ENCODE peak calls at places on chromosomes 16 and 17, in seven cellular contexts. O is heart right ventricle, B is RWPE1, X is WTC11, W is ascending aorta, U is A673, L is AG09309. N is an unnamed sample.

GRCh38 chr17:41404024-41404651 is 6.7 kb upstream of the KRT31 start:
- DNase-seq in O (peak; percentile 13), B (peak; percentile 94), X (no peak), W (no peak), U (no peak), L (peak; percentile 91), N (peak; percentile 99)

GRCh38 chr17:30840775-30841174 is 9.0 kb downstream of the ATAD5 start:
- DNase-seq in O (no peak), B (no peak), X (no peak), W (no peak), U (no peak), L (no peak), N (no peak)

GRCh38 chr16:13793788-13794461 is 126.0 kb upstream of the ERCC4 start:
- DNase-seq in O (peak; percentile 21), B (no peak), X (no peak), W (no peak), U (no peak), L (no peak), N (no peak)

GRCh38 chr16:87068316-87068715 is 248.9 kb downstream of the C16orf95 start:
- DNase-seq in O (no peak), B (no peak), X (no peak), W (no peak), U (no peak), L (no peak), N (no peak)

GRCh38 chr17:7330099-7331015 is 1.2 kb upstream of the NEURL4 start:
- DNase-seq in O (peak; percentile 77), B (peak; percentile 94), X (peak; percentile 82), W (peak; percentile 55), U (peak; percentile 92), L (no peak), N (peak; percentile 81)

GRCh38 chr16:20300312-20301097 is 26.8 kb downstream of the GP2 start:
- DNase-seq in O (peak; percentile 17), B (peak; percentile 58), X (peak; percentile 64), W (no peak), U (peak; percentile 68), L (no peak), N (peak; percentile 68)

GRCh38 chr17:32525116-32525515 is 38.3 kb downstream of the CDK5R1 start:
- DNase-seq in O (no peak), B (no peak), X (no peak), W (no peak), U (no peak), L (peak; percentile 24), N (no peak)

GRCh38 chr17:10251212-10251948 is 53.0 kb upstream of the GAS7 start:
- DNase-seq in O (no peak), B (no peak), X (no peak), W (no peak), U (no peak), L (no peak), N (no peak)

GRCh38 chr17:7419833-7420610 is at the start of gene SPEM1:
- DNase-seq in O (no peak), B (no peak), X (no peak), W (no peak), U (no peak), L (no peak), N (no peak)

GRCh38 chr17:62823111-62823895 is 15.2 kb upstream of the MARCHF10 start:
- DNase-seq in O (no peak), B (no peak), X (no peak), W (no peak), U (no peak), L (no peak), N (peak; percentile 83)

GRCh38 chr16:15511759-15512487 is 77.5 kb downstream of the BMERB1 start:
- DNase-seq in O (no peak), B (no peak), X (no peak), W (no peak), U (no peak), L (no peak), N (no peak)

GRCh38 chr16:57284206-57284951 is at the start of gene PLLP:
- DNase-seq in O (no peak), B (peak; percentile 68), X (peak; percentile 53), W (no peak), U (peak; percentile 54), L (no peak), N (peak; percentile 37)

GRCh38 chr17:49994085-49995054 is 654 bp downstream of the DLX3 start:
- DNase-seq in O (no peak), B (peak; percentile 36), X (peak; percentile 63), W (no peak), U (no peak), L (no peak), N (no peak)

GRCh38 chr16:1862394-1862793 is 9.6 kb downstream of the MEIOB start:
- DNase-seq in O (no peak), B (no peak), X (no peak), W (no peak), U (no peak), L (no peak), N (no peak)

GRCh38 chr16:1861730-1862129 is 10.2 kb downstream of the MEIOB start:
- DNase-seq in O (no peak), B (no peak), X (no peak), W (no peak), U (no peak), L (no peak), N (no peak)

GRCh38 chr16:1865902-1866690 is 5.9 kb downstream of the MEIOB start:
- DNase-seq in O (no peak), B (no peak), X (no peak), W (no peak), U (no peak), L (no peak), N (no peak)

GRCh38 chr16:1859650-1860049 is 12.3 kb downstream of the MEIOB start:
- DNase-seq in O (no peak), B (no peak), X (no peak), W (no peak), U (no peak), L (no peak), N (no peak)

DNA sequence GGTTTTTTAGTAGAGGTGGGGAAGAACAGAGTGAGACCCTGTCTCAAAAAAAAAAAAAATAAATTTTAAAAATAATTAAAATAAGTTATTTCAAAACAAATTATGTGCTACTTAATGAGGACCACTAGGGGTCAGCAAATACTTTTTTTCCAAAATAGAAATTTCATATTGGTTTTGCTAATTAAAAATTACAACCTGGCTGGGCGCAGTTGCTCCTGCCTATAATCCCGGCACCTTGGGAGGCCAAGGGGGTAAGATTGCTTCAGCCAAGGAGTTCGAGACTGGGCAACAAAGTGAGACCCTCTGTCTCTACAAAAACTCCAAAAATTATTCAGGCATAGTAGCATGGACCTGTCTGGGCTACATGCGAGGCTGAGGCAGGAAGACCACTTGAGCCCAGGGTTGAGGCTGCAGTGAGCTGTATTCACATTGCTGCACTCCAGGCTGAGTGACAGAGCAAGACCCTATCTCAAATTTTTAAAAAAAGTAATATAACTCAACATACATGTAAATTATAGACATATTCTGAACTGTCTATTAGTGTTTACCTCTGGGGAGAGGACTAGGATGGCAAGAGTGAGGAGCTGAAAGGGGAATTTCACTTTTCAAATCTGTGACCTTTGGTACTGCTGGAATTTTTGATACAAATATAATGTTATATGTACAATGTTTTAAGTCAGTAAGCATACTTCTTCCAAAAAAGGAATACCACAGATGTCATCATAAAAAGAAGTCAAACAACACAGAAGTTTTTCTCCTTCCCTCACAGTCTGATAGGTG is 8.1 kb downstream of the MEIOB start:
- DNase-seq in O (no peak), B (no peak), X (no peak), W (no peak), U (peak; percentile 57), L (peak; percentile 7), N (peak; percentile 42)
- TF ChIP-seq CTCF in O (peak; percentile 70), B (peak; percentile 67), X (peak; percentile 62), W (peak; percentile 39), U (peak; percentile 52), L (peak; percentile 40), N (peak; percentile 67)

DNA sequence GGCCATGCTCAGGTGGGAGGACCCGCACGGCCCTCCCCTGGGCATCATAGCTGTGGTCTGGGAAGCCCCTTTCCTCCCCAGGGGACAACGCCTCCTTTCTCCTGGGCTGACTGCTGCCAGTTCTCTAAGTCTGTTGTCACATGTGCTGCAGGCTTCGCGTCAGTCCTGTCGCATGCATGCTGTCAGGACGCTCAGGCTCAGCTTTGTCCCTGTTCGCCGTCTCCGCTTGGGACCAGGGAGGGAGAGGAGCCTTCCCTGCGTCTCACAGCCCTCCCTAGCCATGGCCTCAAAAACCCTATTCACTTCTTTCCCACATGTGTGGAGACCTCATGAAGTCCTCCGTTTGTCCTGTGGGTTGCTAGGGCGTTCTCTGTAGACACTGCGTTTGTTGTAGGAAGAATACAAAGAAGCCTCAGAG is 21.4 kb downstream of the LDHD start:
- DNase-seq in O (no peak), B (no peak), X (no peak), W (no peak), U (no peak), L (no peak), N (no peak)
- TF ChIP-seq CTCF in O (no peak), B (no peak), X (no peak), W (no peak), U (no peak), L (no peak), N (no peak)

GRCh38 chr17:82384051-82384729 is 12.6 kb downstream of the UTS2R start:
- DNase-seq in O (no peak), B (no peak), X (no peak), W (no peak), U (no peak), L (no peak), N (no peak)

GRCh38 chr17:82385559-82386255 is 14.1 kb downstream of the UTS2R start:
- DNase-seq in O (no peak), B (no peak), X (no peak), W (no peak), U (no peak), L (no peak), N (no peak)

GRCh38 chr17:82386256-82386831 is 14.8 kb downstream of the UTS2R start:
- DNase-seq in O (no peak), B (no peak), X (no peak), W (no peak), U (no peak), L (no peak), N (no peak)

GRCh38 chr17:82383411-82383810 is 11.8 kb downstream of the UTS2R start:
- DNase-seq in O (no peak), B (no peak), X (no peak), W (no peak), U (no peak), L (no peak), N (no peak)

GRCh38 chr17:82384730-82385429 is 13.3 kb downstream of the UTS2R start:
- DNase-seq in O (peak; percentile 38), B (peak; percentile 92), X (no peak), W (peak; percentile 31), U (no peak), L (no peak), N (peak; percentile 73)
- TF ChIP-seq CTCF in O (no peak), B (peak; percentile 70), X (no peak), W (no peak), U (no peak), L (no peak), N (peak; percentile 28)

GRCh38 chr17:44110011-44110686 is 13.3 kb downstream of the HDAC5 start:
- DNase-seq in O (no peak), B (no peak), X (no peak), W (no peak), U (no peak), L (no peak), N (no peak)

GRCh38 chr17:44111777-44112176 is 11.7 kb downstream of the HDAC5 start:
- DNase-seq in O (no peak), B (no peak), X (no peak), W (no peak), U (no peak), L (no peak), N (no peak)

GRCh38 chr17:44112284-44113280 is 10.9 kb downstream of the HDAC5 start:
- DNase-seq in O (peak; percentile 89), B (no peak), X (no peak), W (peak; percentile 33), U (no peak), L (no peak), N (no peak)

GRCh38 chr17:44109312-44109630 is 14.2 kb downstream of the HDAC5 start:
- DNase-seq in O (no peak), B (no peak), X (no peak), W (no peak), U (no peak), L (no peak), N (no peak)

GRCh38 chr17:44110823-44111633 is 12.4 kb downstream of the HDAC5 start:
- DNase-seq in O (peak; percentile 99), B (peak; percentile 76), X (peak; percentile 82), W (peak; percentile 92), U (peak; percentile 91), L (peak; percentile 64), N (peak; percentile 84)
- TF ChIP-seq CTCF in O (no peak), B (no peak), X (no peak), W (no peak), U (no peak), L (no peak), N (no peak)